ENCODE peak calls at places on chromosome 7, in six cellular contexts. M is NCI-H187; A is right lobe of liver; L is GOT3; S is M059J; K is CD4-positive, alpha-beta memory T cell. Y is an unnamed sample.

GRCh38 chr7:147199868-147200267 is 1083.3 kb downstream of the CNTNAP2 start:
- DNase-seq in M (no peak), A (no peak), L (no peak), S (no peak), K (no peak), Y (no peak)

GRCh38 chr7:152402384-152403250 is 33.2 kb downstream of the KMT2C start:
- DNase-seq in M (no peak), A (no peak), L (no peak), S (peak; percentile 65), K (no peak), Y (no peak)

GRCh38 chr7:80748302-80749042 is 110.0 kb downstream of the CD36 start:
- DNase-seq in M (no peak), A (no peak), L (no peak), S (peak; percentile 45), K (no peak), Y (no peak)

GRCh38 chr7:135441791-135442190 is 68.1 kb downstream of the CNOT4 start:
- DNase-seq in M (no peak), A (no peak), L (no peak), S (peak; percentile 76), K (no peak), Y (no peak)

GRCh38 chr7:140640727-140641531 is at the start of gene DENND2A:
- DNase-seq in M (peak; percentile 26), A (peak; percentile 67), L (no peak), S (peak; percentile 74), K (no peak), Y (peak; percentile 54)

GRCh38 chr7:25084826-25085225 is 40.2 kb downstream of the CYCS start:
- DNase-seq in M (no peak), A (no peak), L (no peak), S (no peak), K (no peak), Y (no peak)

GRCh38 chr7:111561659-111561908 is 708 bp downstream of the IMMP2L start:
- DNase-seq in M (no peak), A (no peak), L (no peak), S (no peak), K (no peak), Y (no peak)

GRCh38 chr7:149826344-149827088 is 11.7 kb upstream of the ZNF862 start:
- DNase-seq in M (no peak), A (no peak), L (no peak), S (no peak), K (no peak), Y (no peak)

GRCh38 chr7:33849004-33849403 is 56.3 kb upstream of the BMPER start:
- DNase-seq in M (no peak), A (no peak), L (no peak), S (peak; percentile 48), K (no peak), Y (no peak)

GRCh38 chr7:150997075-150997511 is 6.3 kb downstream of the NOS3 start:
- DNase-seq in M (no peak), A (no peak), L (no peak), S (no peak), K (no peak), Y (no peak)

GRCh38 chr7:16484453-16485158 is 19.1 kb upstream of the SOSTDC1 start:
- DNase-seq in M (no peak), A (no peak), L (no peak), S (peak; percentile 90), K (no peak), Y (no peak)

GRCh38 chr7:146096994-146097393 is 19.6 kb upstream of the CNTNAP2 start:
- DNase-seq in M (no peak), A (no peak), L (no peak), S (no peak), K (no peak), Y (no peak)

GRCh38 chr7:98360221-98361124 is 40.4 kb downstream of the BAIAP2L1 start:
- DNase-seq in M (no peak), A (no peak), L (no peak), S (peak; percentile 43), K (no peak), Y (no peak)

GRCh38 chr7:38330861-38331709 is 57.6 kb upstream of the TARP start:
- DNase-seq in M (no peak), A (no peak), L (no peak), S (no peak), K (no peak), Y (no peak)

GRCh38 chr7:55570218-55570873 is 2.0 kb downstream of the VOPP1 start:
- DNase-seq in M (no peak), A (no peak), L (no peak), S (peak; percentile 39), K (no peak), Y (no peak)

GRCh38 chr7:80830584-80831319 is 88.1 kb downstream of the SEMA3C start:
- DNase-seq in M (no peak), A (no peak), L (no peak), S (peak; percentile 85), K (no peak), Y (no peak)